ENCODE peak calls at places on chromosomes 11 and 22, in nine cellular contexts. G, I, Z, Y, S, Q, F, N and M are unnamed samples.

GRCh38 chr22:34845391-34845790 is 220.6 kb upstream of the ISX start:
- DNase-seq in G (no peak), I (no peak), Z (no peak), Y (no peak), S (no peak), Q (no peak), F (no peak), N (no peak), M (no peak)

GRCh38 chr22:46538816-46539163 is 1.4 kb upstream of the CELSR1 start:
- DNase-seq in G (no peak), I (no peak), Z (no peak), Y (no peak), S (no peak), Q (no peak), F (no peak), N (no peak), M (no peak)

GRCh38 chr22:31342389-31343125 is 3.6 kb downstream of the PATZ1 start:
- DNase-seq in G (no peak), I (no peak), Z (no peak), Y (no peak), S (no peak), Q (no peak), F (no peak), N (no peak), M (no peak)

GRCh38 chr11:132772712-132773545 is 759.4 kb downstream of the OPCML start:
- DNase-seq in G (no peak), I (no peak), Z (no peak), Y (no peak), S (no peak), Q (no peak), F (no peak), N (no peak), M (no peak)

GRCh38 chr22:22720201-22720723 is 75.8 kb downstream of the GGTLC2 start:
- DNase-seq in G (peak; percentile 93), I (peak; percentile 38), Z (peak; percentile 57), Y (no peak), S (no peak), Q (no peak), F (no peak), N (peak; percentile 32), M (peak; percentile 35)

GRCh38 chr22:33579448-33580093 is 340.7 kb downstream of the LARGE1 start:
- DNase-seq in G (peak; percentile 35), I (peak; percentile 67), Z (no peak), Y (no peak), S (peak; percentile 53), Q (peak; percentile 73), F (peak; percentile 68), N (peak; percentile 81), M (peak; percentile 69)

GRCh38 chr22:47213571-47214230 is 451.3 kb downstream of the TBC1D22A start:
- DNase-seq in G (peak; percentile 57), I (peak; percentile 67), Z (no peak), Y (peak; percentile 20), S (no peak), Q (peak; percentile 33), F (peak; percentile 28), N (peak; percentile 14), M (peak; percentile 28)

GRCh38 chr11:132200303-132200936 is 830.0 kb downstream of the NTM start:
- DNase-seq in G (no peak), I (no peak), Z (no peak), Y (no peak), S (no peak), Q (no peak), F (no peak), N (no peak), M (no peak)

GRCh38 chr22:40463727-40464126 is 93.3 kb downstream of the SGSM3 start:
- DNase-seq in G (no peak), I (no peak), Z (no peak), Y (no peak), S (no peak), Q (no peak), F (no peak), N (no peak), M (no peak)

GRCh38 chr22:36772451-36772850 is 3.5 kb downstream of the IFT27 start:
- DNase-seq in G (no peak), I (no peak), Z (no peak), Y (peak; percentile 27), S (no peak), Q (peak; percentile 60), F (no peak), N (no peak), M (no peak)

GRCh38 chr11:88555829-88556202 is 218.3 kb upstream of the CTSC start:
- DNase-seq in G (no peak), I (no peak), Z (no peak), Y (no peak), S (no peak), Q (no peak), F (no peak), N (no peak), M (no peak)

GRCh38 chr11:118623291-118623655 is 15.9 kb downstream of the PHLDB1 start:
- DNase-seq in G (no peak), I (peak; percentile 78), Z (no peak), Y (no peak), S (no peak), Q (no peak), F (no peak), N (peak; percentile 46), M (no peak)

GRCh38 chr11:36300651-36301050 is 4.6 kb downstream of the PRR5L start:
- DNase-seq in G (no peak), I (no peak), Z (no peak), Y (no peak), S (no peak), Q (peak; percentile 70), F (peak; percentile 91), N (no peak), M (peak; percentile 85)

GRCh38 chr11:93850585-93851018 is at the start of gene VSTM5:
- DNase-seq in G (no peak), I (no peak), Z (no peak), Y (no peak), S (no peak), Q (no peak), F (no peak), N (no peak), M (no peak)

GRCh38 chr11:7905549-7905948 is 25.5 kb downstream of the OR10A6 start:
- DNase-seq in G (no peak), I (no peak), Z (no peak), Y (no peak), S (no peak), Q (no peak), F (no peak), N (no peak), M (no peak)

GRCh38 chr22:47839586-47840245 is 1077.3 kb downstream of the TBC1D22A start:
- DNase-seq in G (no peak), I (no peak), Z (no peak), Y (no peak), S (no peak), Q (no peak), F (no peak), N (no peak), M (no peak)

GRCh38 chr11:64489831-64490441 is 101.1 kb upstream of the SLC22A12 start:
- DNase-seq in G (peak; percentile 78), I (peak; percentile 84), Z (no peak), Y (no peak), S (peak; percentile 5), Q (peak; percentile 69), F (peak; percentile 28), N (peak; percentile 7), M (peak; percentile 63)

GRCh38 chr11:103803062-103803461 is 233.4 kb upstream of the DDI1 start:
- DNase-seq in G (no peak), I (no peak), Z (no peak), Y (no peak), S (no peak), Q (no peak), F (no peak), N (no peak), M (no peak)

DNA sequence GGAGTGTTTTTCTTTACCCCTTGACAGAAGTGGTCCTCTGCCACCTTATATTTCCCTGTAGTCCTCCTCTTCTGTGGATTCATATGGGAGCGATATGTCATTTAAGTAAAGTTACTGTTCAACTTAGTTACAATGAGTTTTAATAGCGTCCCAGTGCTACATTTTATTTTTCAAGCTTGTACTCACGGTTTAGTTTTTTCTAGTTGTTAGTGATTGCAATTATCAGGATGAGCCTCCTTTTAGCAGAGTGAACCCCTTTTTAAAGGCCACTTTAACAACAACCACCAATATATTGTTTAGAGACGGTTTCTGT is 1.5 kb downstream of the PCF11 start:
- DNase-seq in G (no peak), I (no peak), Z (no peak), Y (no peak), S (no peak), Q (no peak), F (no peak), N (no peak), M (no peak)
- TF ChIP-seq EP300 in G (no peak), I (no peak), Z (no peak), Y (no peak), S (no peak), Q (no peak), F (no peak), N (no peak), M (no peak)

DNA sequence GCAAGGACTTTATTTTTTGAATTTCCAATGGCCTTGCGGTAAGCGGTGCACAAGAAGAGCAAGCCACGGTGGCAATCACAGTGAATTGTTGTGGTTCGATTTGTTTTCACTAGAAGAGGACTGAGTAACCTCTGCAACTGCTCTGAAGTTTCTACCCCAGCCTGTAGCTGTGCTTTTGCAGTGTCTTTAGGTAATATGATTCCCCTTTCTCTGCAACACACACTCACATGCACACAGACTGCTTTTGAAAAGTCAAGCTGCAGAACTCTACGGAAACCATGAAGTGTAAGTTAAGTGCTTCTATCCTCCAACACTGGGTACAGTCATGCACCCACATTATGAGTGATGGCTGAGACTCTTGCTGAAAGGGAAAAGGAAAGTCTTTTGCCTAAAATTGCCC is 38.4 kb downstream of the CD44 start:
- DNase-seq in G (no peak), I (no peak), Z (no peak), Y (no peak), S (no peak), Q (no peak), F (no peak), N (no peak), M (no peak)
- H3K4me1 ChIP-seq in G (no peaks in the 10 kb centered on the region), I (peaks cover 59% of the 10 kb centered on the region), Z (peaks cover 28% of the 10 kb centered on the region), Y (peaks cover 84% of the 10 kb centered on the region), S (peaks cover 4% of the 10 kb centered on the region), Q (peaks cover 63% of the 10 kb centered on the region), F (peaks cover 39% of the 10 kb centered on the region), N (peaks cover 20% of the 10 kb centered on the region), M (peaks cover 40% of the 10 kb centered on the region)

GRCh38 chr11:12386745-12387144 is 9.4 kb downstream of the PARVA start:
- DNase-seq in G (no peak), I (no peak), Z (no peak), Y (no peak), S (no peak), Q (peak; percentile 89), F (no peak), N (peak; percentile 85), M (no peak)
- TF ChIP-seq POLR2AphosphoS5 in G (no peak), I (no peak), Z (no peak), Y (no peak), S (no peak), Q (peak; percentile 35), F (peak; percentile 54), N (no peak), M (no peak)

DNA sequence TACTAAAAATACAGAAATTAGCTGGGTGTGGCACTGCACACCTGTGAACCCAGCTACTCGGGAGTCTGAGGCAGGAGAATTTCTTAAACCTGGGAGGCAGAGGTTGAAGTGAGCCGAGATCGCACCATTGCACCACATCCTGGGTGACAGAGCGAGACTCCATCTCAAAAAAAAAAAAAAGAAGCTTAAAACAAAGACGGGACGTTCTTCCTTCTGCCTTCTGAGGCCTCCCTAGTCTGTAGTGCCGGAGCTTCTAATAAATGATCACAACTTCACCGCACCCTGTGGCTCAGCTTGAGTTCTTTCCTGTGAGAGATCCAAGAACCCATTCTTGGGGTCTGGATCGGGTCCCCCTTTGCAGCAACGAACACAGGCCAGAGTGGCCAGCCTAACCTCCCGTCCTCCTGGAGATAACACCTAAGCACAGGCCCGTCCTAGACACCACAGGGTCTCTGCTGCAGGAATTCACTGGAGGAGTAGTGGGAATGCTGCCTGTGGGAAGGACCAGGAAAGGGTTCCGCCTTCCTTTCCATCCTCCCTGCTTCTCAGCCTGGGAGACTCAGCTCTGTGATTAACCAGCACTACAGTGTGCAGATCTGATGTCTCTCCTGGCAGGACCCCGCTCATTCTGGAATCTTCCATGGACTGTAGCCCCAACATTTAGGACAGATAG is 2.2 kb upstream of the APOBEC3H start:
- DNase-seq in G (no peak), I (no peak), Z (no peak), Y (no peak), S (no peak), Q (no peak), F (no peak), N (no peak), M (no peak)
- TF ChIP-seq EP300 in G (no peak), I (no peak), Z (no peak), Y (no peak), S (no peak), Q (no peak), F (no peak), N (no peak), M (no peak)